ENCODE peak calls at places on chromosomes 5 and 9, in four cellular contexts. One of them, this sample, is unnamed.

GRCh38 chr9:1050125-1050895 is at the start of gene DMRT2:
- DNase-seq in cardiac fibroblast: peak
- DNase-seq in left lung: peak
- DNase-seq in endothelial cell: peak
- DNase-seq in this sample: peak

GRCh38 chr9:117387422-117387821 is 27.4 kb downstream of the ASTN2 start:
- DNase-seq in cardiac fibroblast: no peak
- DNase-seq in left lung: no peak
- DNase-seq in endothelial cell: no peak
- DNase-seq in this sample: no peak

GRCh38 chr5:11524188-11524587 is 380.1 kb downstream of the CTNND2 start:
- DNase-seq in cardiac fibroblast: no peak
- DNase-seq in left lung: no peak
- DNase-seq in endothelial cell: no peak
- DNase-seq in this sample: no peak

GRCh38 chr9:137026828-137027227 is 1.2 kb downstream of the ABCA2 start:
- DNase-seq in cardiac fibroblast: no peak
- DNase-seq in left lung: no peak
- DNase-seq in endothelial cell: no peak
- DNase-seq in this sample: no peak

GRCh38 chr5:154209591-154210081 is 19.1 kb downstream of the GALNT10 start:
- DNase-seq in cardiac fibroblast: no peak
- DNase-seq in left lung: no peak
- DNase-seq in endothelial cell: no peak
- DNase-seq in this sample: no peak

GRCh38 chr9:14935099-14935710 is 25.0 kb upstream of the FREM1 start:
- DNase-seq in cardiac fibroblast: no peak
- DNase-seq in left lung: no peak
- DNase-seq in endothelial cell: no peak
- DNase-seq in this sample: no peak

GRCh38 chr5:177959315-177959714 is 36.7 kb downstream of the PROP1 start:
- DNase-seq in cardiac fibroblast: no peak
- DNase-seq in left lung: no peak
- DNase-seq in endothelial cell: no peak
- DNase-seq in this sample: no peak

GRCh38 chr5:10701567-10702039 is 59.4 kb downstream of the DAP start:
- DNase-seq in cardiac fibroblast: peak
- DNase-seq in left lung: no peak
- DNase-seq in endothelial cell: peak
- DNase-seq in this sample: peak

GRCh38 chr5:15598294-15598902 is 98.4 kb downstream of the FBXL7 start:
- DNase-seq in cardiac fibroblast: peak
- DNase-seq in left lung: no peak
- DNase-seq in endothelial cell: peak
- DNase-seq in this sample: peak

GRCh38 chr9:89842267-89842768 is 237.5 kb downstream of the GADD45G start:
- DNase-seq in cardiac fibroblast: no peak
- DNase-seq in left lung: peak
- DNase-seq in endothelial cell: no peak
- DNase-seq in this sample: no peak

GRCh38 chr5:177049285-177049684 is 26.8 kb downstream of the ZNF346 start:
- DNase-seq in cardiac fibroblast: no peak
- DNase-seq in left lung: no peak
- DNase-seq in endothelial cell: no peak
- DNase-seq in this sample: peak

GRCh38 chr9:106450549-106450948 is 412.4 kb upstream of the ZNF462 start:
- DNase-seq in cardiac fibroblast: no peak
- DNase-seq in left lung: no peak
- DNase-seq in endothelial cell: no peak
- DNase-seq in this sample: peak

GRCh38 chr5:5014836-5015235 is 125.3 kb upstream of the ADAMTS16 start:
- DNase-seq in cardiac fibroblast: no peak
- DNase-seq in left lung: no peak
- DNase-seq in endothelial cell: no peak
- DNase-seq in this sample: peak

GRCh38 chr5:37789991-37790390 is 49.9 kb downstream of the GDNF start:
- DNase-seq in cardiac fibroblast: peak
- DNase-seq in left lung: no peak
- DNase-seq in endothelial cell: no peak
- DNase-seq in this sample: no peak

GRCh38 chr5:138068742-138069375 is 15.0 kb upstream of the WNT8A start:
- DNase-seq in cardiac fibroblast: peak
- DNase-seq in left lung: peak
- DNase-seq in endothelial cell: peak
- DNase-seq in this sample: peak

GRCh38 chr5:143405063-143405746 is 1.7 kb upstream of the NR3C1 start:
- DNase-seq in cardiac fibroblast: peak
- DNase-seq in left lung: peak
- DNase-seq in endothelial cell: peak
- DNase-seq in this sample: peak

GRCh38 chr5:80805038-80805437 is 150.3 kb upstream of the DHFR start:
- DNase-seq in cardiac fibroblast: no peak
- DNase-seq in left lung: no peak
- DNase-seq in endothelial cell: no peak
- DNase-seq in this sample: no peak

GRCh38 chr9:116628706-116629105 is 58.4 kb upstream of the TRIM32 start:
- DNase-seq in cardiac fibroblast: peak
- DNase-seq in left lung: no peak
- DNase-seq in endothelial cell: no peak
- DNase-seq in this sample: no peak

GRCh38 chr9:90966475-90967150 is 165.0 kb downstream of the SYK start:
- DNase-seq in cardiac fibroblast: peak
- DNase-seq in left lung: no peak
- DNase-seq in endothelial cell: no peak
- DNase-seq in this sample: no peak

GRCh38 chr9:132986114-132986513 is 7.6 kb downstream of the GFI1B start:
- DNase-seq in cardiac fibroblast: no peak
- DNase-seq in left lung: no peak
- DNase-seq in endothelial cell: no peak
- DNase-seq in this sample: no peak

GRCh38 chr9:95852059-95853032 is 23.1 kb upstream of the ERCC6L2 start:
- DNase-seq in cardiac fibroblast: peak
- DNase-seq in left lung: no peak
- DNase-seq in endothelial cell: no peak
- DNase-seq in this sample: peak

GRCh38 chr9:109856785-109857184 is 76.8 kb downstream of the PALM2AKAP2 start:
- DNase-seq in cardiac fibroblast: peak
- DNase-seq in left lung: no peak
- DNase-seq in endothelial cell: no peak
- DNase-seq in this sample: no peak

GRCh38 chr9:82031538-82032280 is 43.1 kb downstream of the SPATA31D1 start:
- DNase-seq in cardiac fibroblast: peak
- DNase-seq in left lung: no peak
- DNase-seq in endothelial cell: no peak
- DNase-seq in this sample: peak

GRCh38 chr9:38057416-38058195 is 11.4 kb downstream of the SHB start:
- DNase-seq in cardiac fibroblast: no peak
- DNase-seq in left lung: no peak
- DNase-seq in endothelial cell: no peak
- DNase-seq in this sample: no peak

GRCh38 chr9:113568081-113568435 is 104.5 kb downstream of the RGS3 start:
- DNase-seq in cardiac fibroblast: no peak
- DNase-seq in left lung: no peak
- DNase-seq in endothelial cell: no peak
- DNase-seq in this sample: no peak

GRCh38 chr5:132883261-132883834 is 9.9 kb downstream of the LEAP2 start:
- DNase-seq in cardiac fibroblast: peak
- DNase-seq in left lung: peak
- DNase-seq in endothelial cell: peak
- DNase-seq in this sample: peak

GRCh38 chr9:95317119-95317892 is at the start of gene FANCC:
- DNase-seq in cardiac fibroblast: peak
- DNase-seq in left lung: peak
- DNase-seq in endothelial cell: peak
- DNase-seq in this sample: peak

GRCh38 chr9:130983283-130983670 is 25.7 kb upstream of the LAMC3 start:
- DNase-seq in cardiac fibroblast: no peak
- DNase-seq in left lung: no peak
- DNase-seq in endothelial cell: no peak
- DNase-seq in this sample: no peak
- TF ChIP-seq CTCF in cardiac fibroblast: no peak
- TF ChIP-seq CTCF in left lung: no peak
- TF ChIP-seq CTCF in endothelial cell: no peak
- TF ChIP-seq CTCF in this sample: no peak

GRCh38 chr9:127346584-127346983 is 50.4 kb upstream of the SLC2A8 start:
- DNase-seq in cardiac fibroblast: no peak
- DNase-seq in left lung: no peak
- DNase-seq in endothelial cell: peak
- DNase-seq in this sample: no peak
- TF ChIP-seq CTCF in cardiac fibroblast: peak
- TF ChIP-seq CTCF in left lung: no peak
- TF ChIP-seq CTCF in endothelial cell: no peak
- TF ChIP-seq CTCF in this sample: no peak

DNA sequence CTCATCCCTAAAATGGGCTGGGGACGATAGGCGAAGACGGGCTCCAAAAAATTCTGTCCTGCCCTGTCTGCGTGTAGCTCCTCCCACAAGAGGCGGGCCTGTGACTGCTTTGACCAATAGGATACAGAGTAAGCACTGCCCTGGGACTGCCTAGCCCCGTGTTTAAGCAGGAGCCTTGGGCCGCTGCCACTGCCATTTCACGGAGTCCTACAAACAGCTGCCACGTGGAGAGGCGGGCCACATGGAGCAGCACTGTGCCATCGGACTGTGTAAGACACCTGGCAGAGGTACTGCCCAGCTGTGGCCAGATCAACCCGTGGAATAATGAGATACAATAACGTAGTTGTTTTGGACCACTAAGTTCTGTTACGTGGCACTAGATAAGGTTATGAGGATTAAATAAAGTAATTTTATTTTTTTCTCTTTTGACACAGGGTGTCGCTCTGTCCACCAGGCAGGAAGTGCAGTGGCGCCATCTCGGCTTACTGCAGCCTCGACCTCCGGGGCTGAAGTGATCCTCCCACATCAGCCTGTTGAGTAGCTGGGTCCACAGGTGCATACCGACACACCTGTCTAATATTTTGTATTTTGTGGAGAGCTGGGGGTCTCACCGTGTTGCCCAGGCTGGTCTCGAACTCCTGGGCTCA is 87.2 kb downstream of the LMNB1 start:
- DNase-seq in cardiac fibroblast: no peak
- DNase-seq in left lung: no peak
- DNase-seq in endothelial cell: no peak
- DNase-seq in this sample: no peak
- TF ChIP-seq CTCF in cardiac fibroblast: no peak
- TF ChIP-seq CTCF in left lung: no peak
- TF ChIP-seq CTCF in endothelial cell: no peak
- TF ChIP-seq CTCF in this sample: no peak

DNA sequence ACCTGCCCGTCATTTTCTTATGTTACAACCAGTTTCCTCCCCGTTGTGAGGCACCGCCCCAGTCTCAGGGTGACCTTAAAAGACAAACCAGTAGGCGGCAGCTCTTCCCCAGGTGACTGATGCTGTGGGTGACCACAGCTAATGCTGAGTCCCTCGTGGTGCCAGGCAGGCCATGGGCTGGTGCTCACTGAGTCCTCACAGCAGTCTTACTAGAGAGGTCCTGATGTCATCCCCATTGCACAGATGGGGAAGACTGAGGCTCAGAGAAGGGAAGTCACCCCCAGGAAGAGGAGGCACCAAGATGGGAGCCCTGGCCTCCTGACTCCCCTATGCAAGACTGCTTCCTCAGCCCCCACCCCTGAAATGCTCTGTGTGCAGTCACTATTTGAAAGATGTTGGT is 978 bp downstream of the CFAP157 start:
- DNase-seq in cardiac fibroblast: no peak
- DNase-seq in left lung: no peak
- DNase-seq in endothelial cell: no peak
- DNase-seq in this sample: peak
- TF ChIP-seq CTCF in cardiac fibroblast: no peak
- TF ChIP-seq CTCF in left lung: no peak
- TF ChIP-seq CTCF in endothelial cell: no peak
- TF ChIP-seq CTCF in this sample: no peak

DNA sequence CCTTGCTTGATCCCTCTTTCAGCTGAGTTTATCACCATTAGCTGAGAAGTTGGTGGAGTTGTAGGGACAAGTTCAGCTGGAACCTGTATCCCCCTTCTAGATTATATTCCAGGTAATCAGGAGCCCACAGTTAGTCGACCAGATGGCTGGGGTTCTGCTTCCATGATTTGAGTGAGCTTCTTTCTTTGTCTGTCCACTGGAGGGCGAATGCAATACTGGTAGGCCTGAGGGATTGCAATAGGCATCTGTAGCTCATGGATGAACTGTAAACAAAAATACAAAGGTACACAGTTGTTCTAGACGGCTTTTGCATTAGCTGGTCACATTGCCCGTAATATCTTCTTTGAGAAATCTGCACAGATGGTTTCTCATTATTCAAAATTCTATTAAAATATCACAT is 88.9 kb downstream of the PCSK5 start:
- DNase-seq in cardiac fibroblast: peak
- DNase-seq in left lung: no peak
- DNase-seq in endothelial cell: peak
- DNase-seq in this sample: peak
- TF ChIP-seq CTCF in cardiac fibroblast: peak
- TF ChIP-seq CTCF in left lung: no peak
- TF ChIP-seq CTCF in endothelial cell: peak
- TF ChIP-seq CTCF in this sample: no peak

DNA sequence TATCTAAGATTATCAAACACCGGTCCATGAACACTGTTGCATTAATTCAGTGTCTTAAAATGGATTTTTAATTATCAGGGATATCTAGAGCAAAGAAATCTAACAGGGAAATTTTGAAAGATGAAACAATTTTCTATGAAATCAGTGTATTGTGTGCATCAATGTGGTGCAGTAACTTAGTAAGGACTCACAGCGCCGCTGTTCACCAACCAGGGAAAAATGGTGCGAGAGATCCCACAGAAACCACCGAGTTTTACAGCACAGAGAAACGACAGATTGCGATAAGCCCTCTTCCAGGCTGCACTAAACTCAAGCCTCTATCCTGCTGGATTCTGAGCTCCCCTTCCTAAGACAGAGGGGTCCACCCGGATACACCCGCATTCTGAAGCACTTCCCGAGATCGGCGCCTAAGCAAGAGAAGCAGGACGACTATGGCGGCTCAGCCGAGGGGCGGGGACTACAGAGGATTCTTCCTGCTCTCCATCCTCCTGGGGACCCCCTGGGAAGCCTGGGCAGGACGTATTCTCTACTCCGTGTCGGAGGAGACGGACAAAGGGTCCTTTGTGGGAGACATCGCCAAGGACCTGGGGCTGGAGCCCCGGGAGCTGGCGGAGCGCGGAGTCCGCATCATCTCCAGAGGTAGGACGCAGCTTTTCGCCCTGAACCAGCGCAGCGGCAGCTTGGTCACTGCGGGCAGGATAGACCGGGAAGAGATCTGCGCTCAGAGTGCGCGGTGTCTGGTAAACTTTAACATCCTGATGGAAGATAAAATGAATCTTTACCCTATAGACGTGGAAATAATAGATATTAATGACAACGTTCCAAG is at the start of gene PCDHGA7:
- DNase-seq in cardiac fibroblast: peak
- DNase-seq in left lung: no peak
- DNase-seq in endothelial cell: no peak
- DNase-seq in this sample: no peak
- TF ChIP-seq CTCF in cardiac fibroblast: peak
- TF ChIP-seq CTCF in left lung: no peak
- TF ChIP-seq CTCF in endothelial cell: no peak
- TF ChIP-seq CTCF in this sample: peak

This sample was measured in MCF 10A.